ENCODE peak calls at places on chromosomes 4 and X, in five cellular contexts. R is H9, U is neuronal stem cell, K is mesendoderm, V is H1. J is an unnamed sample.

GRCh38 chrX:129585691-129586090 is 45.6 kb downstream of the OCRL start:
- DNase-seq in R (no peak), U (no peak), K (no peak), V (no peak), J (peak)

GRCh38 chrX:53930513-53931380 is 113.5 kb downstream of the PHF8 start:
- DNase-seq in R (no peak), U (no peak), K (peak), V (no peak), J (peak)

GRCh38 chr4:173211838-173212237 is 43.2 kb downstream of the GALNT7 start:
- DNase-seq in R (no peak), U (no peak), K (peak), V (no peak), J (peak)

GRCh38 chr4:54224960-54225670 is 4.0 kb upstream of the PDGFRA start:
- DNase-seq in R (no peak), U (peak), K (peak), V (no peak), J (no peak)

GRCh38 chr4:89307185-89307445 is 485 bp downstream of the GPRIN3 start:
- DNase-seq in R (no peak), U (no peak), K (no peak), V (no peak), J (no peak)

GRCh38 chr4:15729910-15730533 is 27.2 kb downstream of the BST1 start:
- DNase-seq in R (no peak), U (peak), K (peak), V (no peak), J (peak)

GRCh38 chr4:27084685-27085356 is 224.2 kb downstream of the STIM2 start:
- DNase-seq in R (peak), U (peak), K (peak), V (no peak), J (peak)

GRCh38 chrX:40083979-40084359 is 13.8 kb downstream of the BCOR start:
- DNase-seq in R (no peak), U (no peak), K (no peak), V (no peak), J (no peak)

GRCh38 chr4:106541253-106541652 is 172.7 kb upstream of the GIMD1 start:
- DNase-seq in R (no peak), U (no peak), K (no peak), V (no peak), J (peak)

GRCh38 chr4:125979868-125980412 is 665.2 kb downstream of the FAT4 start:
- DNase-seq in R (no peak), U (no peak), K (no peak), V (no peak), J (no peak)

GRCh38 chr4:39353478-39354177 is 12.5 kb downstream of the RFC1 start:
- DNase-seq in R (no peak), U (no peak), K (no peak), V (no peak), J (peak)

GRCh38 chr4:18570370-18570769 is 548.8 kb upstream of the LCORL start:
- DNase-seq in R (no peak), U (no peak), K (no peak), V (no peak), J (no peak)

GRCh38 chr4:12724520-12724919 is 759.6 kb downstream of the RAB28 start:
- DNase-seq in R (no peak), U (no peak), K (peak), V (no peak), J (no peak)

GRCh38 chr4:142322996-142323395 is 523.1 kb downstream of the INPP4B start:
- DNase-seq in R (no peak), U (no peak), K (no peak), V (no peak), J (no peak)

GRCh38 chrX:9737363-9737762 is 28.3 kb downstream of the GPR143 start:
- DNase-seq in R (no peak), U (no peak), K (no peak), V (no peak), J (no peak)

GRCh38 chrX:118823263-118824172 is at the start of gene ZCCHC12:
- DNase-seq in R (peak), U (peak), K (peak), V (peak), J (peak)

GRCh38 chr4:168652818-168653217 is 156.0 kb downstream of the PALLD start:
- DNase-seq in R (no peak), U (no peak), K (no peak), V (no peak), J (no peak)

GRCh38 chr4:70183168-70183939 is 12.2 kb upstream of the ODAM start:
- DNase-seq in R (peak), U (peak), K (peak), V (peak), J (peak)

GRCh38 chr4:78296261-78296660 is 239.1 kb downstream of the FRAS1 start:
- DNase-seq in R (no peak), U (no peak), K (peak), V (no peak), J (no peak)

GRCh38 chrX:44954562-44954961 is 81.6 kb downstream of the KDM6A start:
- DNase-seq in R (no peak), U (no peak), K (no peak), V (no peak), J (no peak)

GRCh38 chrX:155577682-155578081 is 35.1 kb downstream of the TMLHE start:
- DNase-seq in R (peak), U (no peak), K (peak), V (no peak), J (no peak)

GRCh38 chr4:30720656-30721352 is 635 bp downstream of the PCDH7 start:
- DNase-seq in R (peak), U (peak), K (peak), V (no peak), J (peak)

GRCh38 chr4:30721353-30722091 is 1.4 kb downstream of the PCDH7 start:
- DNase-seq in R (peak), U (peak), K (peak), V (no peak), J (peak)

GRCh38 chr4:30719363-30720020 is 677 bp upstream of the PCDH7 start:
- DNase-seq in R (peak), U (peak), K (peak), V (no peak), J (peak)

GRCh38 chr4:30718889-30719252 is 1.3 kb upstream of the PCDH7 start:
- DNase-seq in R (no peak), U (peak), K (peak), V (no peak), J (peak)

DNA sequence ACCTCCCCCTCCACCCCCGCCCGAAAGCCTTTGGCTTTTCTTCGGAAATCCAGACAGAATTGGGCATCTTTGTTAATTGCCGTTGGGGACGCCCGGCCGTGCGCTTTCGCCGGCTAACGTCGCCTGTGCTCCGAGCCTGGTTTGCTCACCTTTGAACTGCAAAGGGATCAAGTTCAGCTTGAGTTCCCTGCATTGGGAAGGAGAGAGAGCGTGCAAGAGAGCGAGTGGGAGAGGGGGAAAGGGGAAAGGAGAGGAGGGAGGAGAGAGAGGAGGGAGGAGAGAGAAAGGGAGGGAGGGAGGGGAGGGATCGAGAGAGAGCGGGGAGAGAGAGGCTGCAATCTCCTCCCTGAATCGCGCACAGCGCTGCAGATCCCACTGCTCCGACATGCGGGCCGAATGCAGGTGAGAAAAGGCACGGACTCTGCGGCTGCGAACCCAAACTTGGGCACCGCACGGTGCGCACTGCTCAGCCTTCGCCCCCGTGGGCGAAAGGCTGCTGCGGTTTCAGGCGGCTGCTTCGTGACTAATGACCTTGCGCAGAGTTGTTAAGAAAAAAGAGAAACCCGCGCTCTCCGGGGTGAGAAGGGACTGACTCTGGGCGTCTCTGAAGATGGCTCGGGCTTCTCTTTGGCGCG is at the start of gene PCDH7:
- DNase-seq in R (peak), U (peak), K (peak), V (no peak), J (peak)
- H3K23ac ChIP-seq in R (no peak), U (peak), K (peak), V (no peak), J (peak)

DNA sequence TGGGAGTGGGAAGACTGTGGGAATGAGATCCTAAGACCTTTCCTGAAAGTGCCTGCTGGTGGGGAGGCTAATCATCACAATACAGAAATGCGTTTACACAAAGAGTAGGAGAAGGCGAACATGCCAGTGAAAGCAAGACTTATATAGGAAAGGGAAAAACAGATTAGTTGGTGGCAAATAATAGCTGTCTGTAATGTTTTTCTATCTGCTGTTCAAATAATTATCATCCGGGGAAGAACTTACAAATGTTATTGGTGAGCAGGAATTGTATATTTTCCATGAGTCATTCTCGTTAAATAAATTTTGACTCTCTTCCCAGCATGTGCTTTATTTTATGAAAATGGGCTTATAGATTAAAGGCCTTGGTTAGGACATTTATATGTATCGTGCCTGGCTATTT is 196.5 kb downstream of the ARHGAP10 start:
- DNase-seq in R (no peak), U (no peak), K (no peak), V (no peak), J (peak)
- H3K23ac ChIP-seq in R (no peak), U (no peak), K (no peak), V (no peak), J (no peak)

GRCh38 chr4:55395529-55396304 is at the start of gene TMEM165:
- DNase-seq in R (peak), U (peak), K (peak), V (peak), J (peak)
- H3K23ac ChIP-seq in R (no peak), U (peak), K (peak), V (no peak), J (peak)

GRCh38 chr4:76035799-76036389 is at the start of gene CXCL11:
- DNase-seq in R (no peak), U (no peak), K (no peak), V (no peak), J (peak)

GRCh38 chr4:76035146-76035545 is 724 bp downstream of the CXCL11 start:
- DNase-seq in R (no peak), U (no peak), K (no peak), V (no peak), J (no peak)

GRCh38 chr4:76036855-76037254 is 985 bp upstream of the CXCL11 start:
- DNase-seq in R (peak), U (no peak), K (no peak), V (no peak), J (no peak)
- H3K23ac ChIP-seq in R (no peak), U (no peak), K (no peak), V (no peak), J (no peak)

DNA sequence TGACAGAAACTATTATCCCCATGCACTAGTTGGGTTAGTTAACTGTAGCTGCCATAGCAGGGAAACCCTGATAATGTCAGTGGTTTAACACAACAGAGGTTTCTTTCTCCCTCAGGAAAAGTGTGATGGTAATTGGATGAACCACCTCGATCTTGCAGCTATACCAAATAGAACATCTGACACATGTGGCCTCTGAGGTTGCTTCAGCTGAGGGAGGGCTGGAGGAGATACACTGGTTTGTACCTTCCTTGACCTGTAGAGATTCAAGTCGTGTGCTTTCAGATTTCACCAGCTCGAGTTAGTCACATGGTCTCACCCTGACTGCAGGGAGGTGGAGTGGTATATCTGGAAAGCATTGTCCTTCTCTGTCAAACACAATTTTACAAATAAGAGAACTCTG is 147.2 kb upstream of the SFRP2 start:
- DNase-seq in R (no peak), U (no peak), K (no peak), V (no peak), J (no peak)
- H3K23ac ChIP-seq in R (no peak), U (no peak), K (no peak), V (no peak), J (no peak)

GRCh38 chr4:40511017-40511614 is 118.5 kb downstream of the RBM47 start:
- DNase-seq in R (no peak), U (no peak), K (no peak), V (no peak), J (no peak)
- H3K23ac ChIP-seq in R (no peak), U (no peak), K (no peak), V (no peak), J (no peak)

J was measured in IMR-90.